ENCODE peak calls at places on chromosomes 2 and 18, in four cellular contexts. E is esophagus squamous epithelium; N is anterior cingulate cortex; T is CD4-positive, CD25-positive, alpha-beta regulatory T cell. K is an unnamed sample.

GRCh38 chr2:164388511-164388910 is 232.8 kb downstream of the GRB14 start:
- DNase-seq in N (no peak), T (no peak), E (no peak), K (no peak)

GRCh38 chr2:233449921-233450853 is 95.9 kb downstream of the DGKD start:
- DNase-seq in T (no peak), N (no peak), E (no peak), K (peak)

GRCh38 chr2:16389611-16390010 is 276.0 kb downstream of the CYRIA start:
- DNase-seq in T (no peak), E (no peak), N (no peak), K (no peak)

GRCh38 chr2:39109543-39109942 is 11.3 kb downstream of the SOS1 start:
- DNase-seq in N (no peak), E (no peak), T (no peak), K (no peak)

GRCh38 chr2:166773268-166773949 is 114.9 kb upstream of the XIRP2 start:
- DNase-seq in E (no peak), N (no peak), T (no peak), K (no peak)

GRCh38 chr2:128591841-128592822 is 273.5 kb upstream of the HS6ST1 start:
- DNase-seq in N (no peak), T (no peak), E (no peak), K (no peak)

GRCh38 chr2:237315170-237315880 is 98.6 kb downstream of the COL6A3 start:
- DNase-seq in T (no peak), E (no peak), N (peak), K (peak)

GRCh38 chr2:64655873-64656272 is 2.2 kb upstream of the SERTAD2 start:
- DNase-seq in T (no peak), N (no peak), E (no peak), K (no peak)

GRCh38 chr2:74421248-74421870 is at the start of the genes C2orf81 and WDR54:
- DNase-seq in N (peak), T (peak), E (peak), K (peak)

GRCh38 chr18:9244376-9244775 is 90.2 kb upstream of the TWSG1 start:
- DNase-seq in N (no peak), T (peak), E (no peak), K (no peak)

GRCh38 chr18:76463872-76464271 is 31.2 kb downstream of the ZNF516 start:
- DNase-seq in N (no peak), E (no peak), T (no peak), K (no peak)

GRCh38 chr2:26401739-26402541 is at the start of gene DRC1:
- DNase-seq in T (peak), E (no peak), N (peak), K (peak)

GRCh38 chr18:7273301-7273911 is 42.5 kb downstream of the LRRC30 start:
- DNase-seq in E (no peak), T (no peak), N (no peak), K (peak)

GRCh38 chr2:120346667-120347358 is 877 bp downstream of the INHBB start:
- DNase-seq in N (peak), E (no peak), T (peak), K (no peak)

GRCh38 chr2:222298311-222299150 is at the start of gene PAX3:
- DNase-seq in N (no peak), E (no peak), T (no peak), K (no peak)

GRCh38 chr2:72605836-72606442 is 219.9 kb downstream of the EXOC6B start:
- DNase-seq in E (no peak), T (peak), N (no peak), K (no peak)

GRCh38 chr2:85737481-85737880 is 16.3 kb upstream of the ATOH8 start:
- DNase-seq in N (no peak), E (no peak), T (no peak), K (no peak)

GRCh38 chr2:189982777-189983394 is 79.6 kb downstream of the MSTN start:
- DNase-seq in T (peak), N (no peak), E (no peak), K (no peak)

GRCh38 chr2:43851026-43851980 is 12.5 kb downstream of the ABCG8 start:
- DNase-seq in N (no peak), E (no peak), T (no peak), K (no peak)

GRCh38 chr2:20584637-20585321 is 66.1 kb downstream of the HS1BP3 start:
- DNase-seq in T (no peak), N (no peak), E (no peak), K (peak)

GRCh38 chr18:35464731-35465728 is 32.7 kb downstream of the INO80C start:
- DNase-seq in E (no peak), N (no peak), T (no peak), K (no peak)

GRCh38 chr2:172931256-172931894 is 144.3 kb upstream of the MAP3K20 start:
- DNase-seq in T (peak), E (no peak), N (no peak), K (no peak)

GRCh38 chr2:96261328-96262003 is 4.3 kb downstream of the TMEM127 start:
- DNase-seq in N (no peak), T (no peak), E (no peak), K (no peak)

GRCh38 chr2:215841175-215841816 is 172.1 kb downstream of the MREG start:
- DNase-seq in N (no peak), E (no peak), T (no peak), K (no peak)

GRCh38 chr18:75492897-75493296 is 65.4 kb upstream of the SMIM21 start:
- DNase-seq in T (no peak), E (no peak), N (no peak), K (no peak)

GRCh38 chr2:26532301-26533250 is 54.7 kb upstream of the OTOF start:
- DNase-seq in E (no peak), T (no peak), N (no peak), K (peak)

GRCh38 chr2:40199758-40200157 is 252.1 kb downstream of the SLC8A1 start:
- DNase-seq in E (no peak), N (no peak), T (no peak), K (no peak)

GRCh38 chr2:44295636-44296359 is 20.5 kb downstream of the SLC3A1 start:
- DNase-seq in E (no peak), T (peak), N (no peak), K (no peak)

GRCh38 chr18:79383388-79384056 is 12.2 kb upstream of the NFATC1 start:
- DNase-seq in T (no peak), N (no peak), E (no peak), K (peak)

GRCh38 chr2:235500761-235501662 is 7.2 kb downstream of the AGAP1 start:
- DNase-seq in E (no peak), T (peak), N (no peak), K (no peak)

GRCh38 chr2:232927041-232927792 is 57.2 kb downstream of the SNORC start:
- DNase-seq in E (no peak), T (no peak), N (no peak), K (no peak)

GRCh38 chr2:220499281-220499680 is 871.9 kb downstream of the SLC4A3 start:
- DNase-seq in N (no peak), E (no peak), T (no peak), K (no peak)